ENCODE peak calls at places on chromosomes 7 and 10, in ten cellular contexts. B is stimulated activated CD8-positive, alpha-beta memory T cell treated with anti-CD3 and anti-CD28 coated beads, Interleukin-15, amount 100 ng/mL, for 24 hours; C is naive thymus-derived CD8-positive, alpha-beta T cell; I is HT-29; Q is T-cell; D is endodermal cell; S is RWPE1; R is stromal cell of bone marrow; O is stimulated activated CD4-positive, alpha-beta T cell treated with anti-CD3 and anti-CD28 coated beads, Interleukin-12 subunit alpha, Interleukin-12 subunit beta, amount 100 ng/mL, for 24 hours; N is AG08396. J is an unnamed sample.

GRCh38 chr10:87752571-87752970 is 65.5 kb downstream of the ATAD1 start:
- DNase-seq in C (no peak), N (no peak), S (peak; percentile 76), B (no peak), Q (no peak), O (no peak), I (no peak), R (peak; percentile 64), D (no peak), J (no peak)

GRCh38 chr7:150665075-150665794 is 20.3 kb upstream of the GIMAP2 start:
- DNase-seq in R (no peak), S (no peak), C (no peak), B (no peak), Q (no peak), N (no peak), I (no peak), O (no peak), D (no peak), J (no peak)

GRCh38 chr7:129748710-129749109 is 137.2 kb downstream of the NRF1 start:
- DNase-seq in O (no peak), N (no peak), I (no peak), B (no peak), Q (no peak), R (peak; percentile 9), C (no peak), S (no peak), D (no peak), J (no peak)

GRCh38 chr10:111756541-111757061 is 427.0 kb downstream of the GPAM start:
- DNase-seq in R (peak; percentile 30), S (no peak), D (peak; percentile 89), C (no peak), Q (no peak), I (peak; percentile 70), B (no peak), N (no peak), O (no peak), J (no peak)

GRCh38 chr7:101138149-101138870 is 11.4 kb downstream of the SERPINE1 start:
- DNase-seq in S (peak; percentile 92), Q (peak; percentile 70), D (peak; percentile 93), I (peak; percentile 96), O (peak; percentile 76), R (peak; percentile 95), C (peak; percentile 41), N (peak; percentile 84), B (peak; percentile 48), J (peak; percentile 63)

GRCh38 chr7:47197508-47197907 is 384.4 kb downstream of the TNS3 start:
- DNase-seq in D (no peak), I (no peak), N (no peak), C (no peak), R (no peak), Q (no peak), S (no peak), B (no peak), O (no peak), J (no peak)

GRCh38 chr7:12549106-12549505 is 21.4 kb upstream of the SCIN start:
- DNase-seq in O (no peak), C (no peak), N (peak; percentile 15), D (no peak), Q (no peak), I (no peak), S (no peak), R (peak; percentile 80), B (no peak), J (no peak)

GRCh38 chr7:35685781-35686180 is 9.2 kb downstream of the HERPUD2 start:
- DNase-seq in R (no peak), Q (no peak), C (no peak), O (no peak), S (no peak), D (no peak), N (no peak), B (no peak), I (no peak), J (no peak)

GRCh38 chr10:113562108-113562507 is 9.3 kb downstream of the HABP2 start:
- DNase-seq in C (no peak), D (no peak), B (no peak), I (no peak), S (no peak), R (no peak), O (no peak), N (no peak), Q (no peak), J (no peak)

GRCh38 chr10:8637640-8638039 is 583.2 kb downstream of the GATA3 start:
- DNase-seq in B (no peak), Q (no peak), S (no peak), N (no peak), O (no peak), D (no peak), R (no peak), C (no peak), I (no peak), J (no peak)

GRCh38 chr7:47333959-47334358 is 248.0 kb downstream of the TNS3 start:
- DNase-seq in S (no peak), B (no peak), D (peak; percentile 36), Q (no peak), N (no peak), R (no peak), O (no peak), C (no peak), I (no peak), J (no peak)

GRCh38 chr7:100053201-100053600 is 3.6 kb downstream of the ZSCAN21 start:
- DNase-seq in O (no peak), I (peak; percentile 93), B (no peak), R (no peak), N (peak; percentile 79), S (peak; percentile 78), C (peak; percentile 55), D (peak; percentile 70), Q (no peak), J (peak; percentile 21)

GRCh38 chr10:125411724-125412123 is 251.4 kb upstream of the CTBP2 start:
- DNase-seq in Q (no peak), I (no peak), D (no peak), S (peak; percentile 72), N (peak; percentile 68), B (no peak), R (peak; percentile 87), C (no peak), O (no peak), J (no peak)

GRCh38 chr7:157688439-157689268 is 351.9 kb downstream of the DNAJB6 start:
- DNase-seq in S (no peak), C (no peak), I (no peak), N (no peak), Q (no peak), O (no peak), R (no peak), D (peak; percentile 82), B (no peak), J (no peak)

GRCh38 chr7:47746468-47746867 is 164.6 kb upstream of the TNS3 start:
- DNase-seq in D (no peak), I (no peak), Q (no peak), R (no peak), B (no peak), C (no peak), N (no peak), O (no peak), S (no peak), J (no peak)